ENCODE peak calls at places on chromosomes 12 and 14, in nine cellular contexts. R is iris pigment epithelial cell; T is GDM1; P is ovary; F is GM06990; D is tibial nerve; X is CD8-positive, alpha-beta T cell; S is thyroid gland; U is activated CD8-positive, alpha-beta T cell treated with anti-CD3 and anti-CD28 coated beads, Interleukin-2, amount 10 ng/mL, durations not matched to agents 7 days and 5 days. Y is an unnamed sample.

GRCh38 chr14:93997933-93998870 is 1.1 kb downstream of the CCDC197 start:
- DNase-seq in U (no peak), X (no peak), S (no peak), D (no peak), P (no peak), F (no peak), R (no peak), T (no peak), Y (no peak)

GRCh38 chr14:70754989-70755388 is 54.3 kb downstream of the MAP3K9 start:
- DNase-seq in P (no peak), R (peak), F (no peak), U (no peak), D (no peak), T (no peak), S (peak), X (no peak), Y (no peak)

GRCh38 chr14:99393059-99393655 is 87.5 kb downstream of the SETD3 start:
- DNase-seq in P (no peak), F (no peak), S (peak), X (peak), U (peak), T (no peak), R (peak), D (no peak), Y (no peak)

GRCh38 chr14:44767646-44768173 is 194.0 kb downstream of the KLHL28 start:
- DNase-seq in F (no peak), S (no peak), D (no peak), U (no peak), R (no peak), T (no peak), P (no peak), X (no peak), Y (no peak)

GRCh38 chr12:124852329-124852831 is 11.3 kb downstream of the SCARB1 start:
- DNase-seq in F (no peak), T (no peak), U (peak), P (peak), R (peak), D (peak), X (no peak), S (no peak), Y (no peak)

GRCh38 chr12:26125451-26126339 is 858 bp upstream of the BHLHE41 start:
- DNase-seq in T (no peak), D (peak), F (peak), R (peak), X (no peak), P (peak), U (peak), S (peak), Y (no peak)

GRCh38 chr12:88057994-88058718 is 29.0 kb upstream of the C12orf50 start:
- DNase-seq in P (no peak), U (no peak), S (no peak), X (no peak), D (no peak), F (no peak), T (no peak), R (no peak), Y (no peak)

GRCh38 chr12:113030875-113031525 is 25.5 kb upstream of the DTX1 start:
- DNase-seq in S (peak), D (peak), U (no peak), T (no peak), X (no peak), F (peak), R (peak), P (peak), Y (no peak)

GRCh38 chr14:23604675-23605170 is 26.1 kb upstream of the JPH4 start:
- DNase-seq in S (no peak), X (no peak), R (no peak), P (no peak), U (no peak), F (no peak), D (no peak), T (no peak), Y (no peak)

GRCh38 chr14:49512147-49512551 is 74.0 kb downstream of the RPS29 start:
- DNase-seq in P (no peak), F (no peak), T (no peak), X (no peak), U (no peak), R (peak), S (no peak), D (no peak), Y (peak)

GRCh38 chr12:47740536-47741339 is 15.4 kb upstream of the ENDOU start:
- DNase-seq in D (no peak), X (no peak), R (no peak), F (peak), S (peak), U (no peak), P (no peak), T (no peak), Y (no peak)

GRCh38 chr14:73723799-73724621 is 9.8 kb upstream of the PNMA1 start:
- DNase-seq in T (no peak), S (peak), P (peak), D (peak), R (peak), U (no peak), X (no peak), F (no peak), Y (peak)

GRCh38 chr12:69161835-69162234 is 77.5 kb upstream of the CPSF6 start:
- DNase-seq in T (no peak), X (peak), U (peak), R (no peak), S (no peak), F (peak), D (no peak), P (no peak), Y (no peak)

GRCh38 chr12:45334396-45334795 is 118.5 kb downstream of the ANO6 start:
- DNase-seq in S (no peak), T (no peak), P (no peak), U (no peak), F (no peak), D (no peak), X (no peak), R (no peak), Y (no peak)

GRCh38 chr12:26845984-26846383 is 13.0 kb upstream of the ITPR2 start:
- DNase-seq in D (no peak), T (no peak), X (no peak), S (no peak), F (no peak), R (peak), U (no peak), P (no peak), Y (no peak)

GRCh38 chr12:105935981-105936380 is 202.8 kb downstream of the NUAK1 start:
- DNase-seq in U (no peak), F (no peak), X (no peak), P (no peak), S (no peak), R (peak), D (no peak), T (no peak), Y (no peak)

GRCh38 chr14:102323102-102323501 is 3.6 kb downstream of the ZNF839 start:
- DNase-seq in R (peak), D (peak), F (no peak), P (peak), T (peak), X (no peak), U (peak), S (peak), Y (peak)

Y was measured in brain pericyte.